ENCODE peak calls at places on chromosome 10, in nine cellular contexts. Z, E, X, K, R, H, G, D and B are unnamed samples.
A peak's percentile ranks its signal among the peaks of the same experiment; 100 is the strongest.

GRCh38 chr10:130233426-130233825 is 97.2 kb downstream of the GLRX3 start:
- DNase-seq in Z (no peak), E (no peak), X (no peak), K (no peak), R (no peak), H (no peak), G (no peak), D (no peak), B (no peak)

GRCh38 chr10:79399242-79399831 is 46.1 kb downstream of the ZCCHC24 start:
- DNase-seq in Z (peak; percentile 74), E (peak; percentile 98), X (no peak), K (no peak), R (no peak), H (no peak), G (peak; percentile 66), D (peak; percentile 89), B (peak; percentile 96)

GRCh38 chr10:921471-922414 is 9.8 kb downstream of the LARP4B start:
- DNase-seq in Z (peak; percentile 68), E (peak; percentile 79), X (no peak), K (no peak), R (no peak), H (no peak), G (no peak), D (no peak), B (peak; percentile 58)

GRCh38 chr10:62733654-62734293 is 70.7 kb upstream of the ADO start:
- DNase-seq in Z (no peak), E (no peak), X (no peak), K (no peak), R (no peak), H (peak; percentile 1), G (no peak), D (no peak), B (no peak)

GRCh38 chr10:90414926-90415325 is 442.9 kb downstream of the HTR7 start:
- DNase-seq in Z (no peak), E (no peak), X (no peak), K (no peak), R (no peak), H (no peak), G (no peak), D (no peak), B (no peak)

GRCh38 chr10:113045155-113046055 is 95.4 kb downstream of the TCF7L2 start:
- DNase-seq in Z (peak; percentile 88), E (peak; percentile 94), X (no peak), K (no peak), R (no peak), H (no peak), G (no peak), D (peak; percentile 84), B (peak; percentile 78)

GRCh38 chr10:11345224-11346054 is 266.0 kb downstream of the USP6NL start:
- DNase-seq in Z (peak; percentile 84), E (no peak), X (no peak), K (no peak), R (no peak), H (no peak), G (no peak), D (peak; percentile 34), B (peak; percentile 28)

GRCh38 chr10:66307826-66308225 is 618.0 kb upstream of the LRRTM3 start:
- DNase-seq in Z (peak; percentile 12), E (peak; percentile 1), X (no peak), K (no peak), R (no peak), H (no peak), G (no peak), D (no peak), B (no peak)

GRCh38 chr10:48700071-48700470 is 15.4 kb downstream of the WDFY4 start:
- DNase-seq in Z (no peak), E (no peak), X (no peak), K (no peak), R (no peak), H (no peak), G (no peak), D (no peak), B (no peak)

GRCh38 chr10:7703140-7703539 is at the start of gene ITIH2:
- DNase-seq in Z (no peak), E (no peak), X (no peak), K (no peak), R (no peak), H (no peak), G (no peak), D (no peak), B (no peak)